ENCODE peak calls at places on chromosomes 7 and 10, in seven cellular contexts. One of them, this sample, is unnamed.

GRCh38 chr7:142542938-142543337 is 206.3 kb upstream of the PRSS1 start:
- DNase-seq in DMS153: no peak
- DNase-seq in HEK293T: no peak
- DNase-seq in EL: peak; percentile 75
- DNase-seq in NAMALWA: no peak
- DNase-seq in hypothalamus: no peak
- DNase-seq in NCI-H2029: no peak
- DNase-seq in this sample: no peak

GRCh38 chr7:94972296-94972695 is 64.9 kb downstream of the PPP1R9A start:
- DNase-seq in EL: peak; percentile 61
- DNase-seq in DMS153: no peak
- DNase-seq in NCI-H2029: no peak
- DNase-seq in HEK293T: no peak
- DNase-seq in hypothalamus: no peak
- DNase-seq in NAMALWA: no peak
- DNase-seq in this sample: no peak

GRCh38 chr7:99365318-99366141 is 9.0 kb upstream of the ARPC1B start:
- DNase-seq in HEK293T: peak; percentile 64
- DNase-seq in hypothalamus: no peak
- DNase-seq in NAMALWA: peak; percentile 57
- DNase-seq in NCI-H2029: no peak
- DNase-seq in DMS153: no peak
- DNase-seq in EL: no peak
- DNase-seq in this sample: peak; percentile 53

GRCh38 chr7:80749270-80749669 is 110.8 kb downstream of the CD36 start:
- DNase-seq in NCI-H2029: no peak
- DNase-seq in EL: no peak
- DNase-seq in NAMALWA: no peak
- DNase-seq in DMS153: no peak
- DNase-seq in hypothalamus: no peak
- DNase-seq in HEK293T: no peak
- DNase-seq in this sample: no peak

GRCh38 chr10:191703-192518 is 56.7 kb downstream of the ZMYND11 start:
- DNase-seq in NCI-H2029: no peak
- DNase-seq in EL: peak; percentile 41
- DNase-seq in NAMALWA: no peak
- DNase-seq in HEK293T: no peak
- DNase-seq in DMS153: no peak
- DNase-seq in hypothalamus: no peak
- DNase-seq in this sample: no peak

GRCh38 chr7:144835166-144835611 is 664 bp downstream of the TPK1 start:
- DNase-seq in hypothalamus: peak; percentile 47
- DNase-seq in HEK293T: peak; percentile 53
- DNase-seq in DMS153: peak; percentile 28
- DNase-seq in EL: peak; percentile 43
- DNase-seq in NAMALWA: peak; percentile 68
- DNase-seq in NCI-H2029: no peak
- DNase-seq in this sample: peak; percentile 59

GRCh38 chr7:47873767-47874166 is 74.5 kb downstream of the PKD1L1 start:
- DNase-seq in NCI-H2029: no peak
- DNase-seq in HEK293T: no peak
- DNase-seq in EL: peak; percentile 66
- DNase-seq in DMS153: no peak
- DNase-seq in NAMALWA: no peak
- DNase-seq in hypothalamus: no peak
- DNase-seq in this sample: no peak

GRCh38 chr10:122669842-122670241 is 29.8 kb downstream of the C10orf120 start:
- DNase-seq in NCI-H2029: no peak
- DNase-seq in HEK293T: no peak
- DNase-seq in NAMALWA: peak; percentile 3
- DNase-seq in hypothalamus: no peak
- DNase-seq in DMS153: no peak
- DNase-seq in EL: no peak
- DNase-seq in this sample: no peak

GRCh38 chr10:60663850-60664249 is 114.4 kb upstream of the CDK1 start:
- DNase-seq in DMS153: peak; percentile 84
- DNase-seq in NCI-H2029: peak; percentile 59
- DNase-seq in EL: no peak
- DNase-seq in HEK293T: no peak
- DNase-seq in hypothalamus: no peak
- DNase-seq in NAMALWA: no peak
- DNase-seq in this sample: no peak

GRCh38 chr10:6203331-6204062 is 765 bp downstream of the PFKFB3 start:
- DNase-seq in DMS153: no peak
- DNase-seq in hypothalamus: no peak
- DNase-seq in NAMALWA: peak; percentile 77
- DNase-seq in NCI-H2029: no peak
- DNase-seq in EL: peak; percentile 69
- DNase-seq in HEK293T: peak; percentile 77
- DNase-seq in this sample: peak; percentile 50

GRCh38 chr7:87564290-87564963 is 36.3 kb downstream of the ABCB1 start:
- DNase-seq in EL: peak; percentile 18
- DNase-seq in DMS153: no peak
- DNase-seq in HEK293T: peak; percentile 40
- DNase-seq in NCI-H2029: no peak
- DNase-seq in NAMALWA: peak; percentile 59
- DNase-seq in hypothalamus: no peak
- DNase-seq in this sample: peak; percentile 43

GRCh38 chr7:111827863-111828504 is 265.7 kb upstream of the IMMP2L start:
- DNase-seq in HEK293T: no peak
- DNase-seq in NAMALWA: no peak
- DNase-seq in NCI-H2029: no peak
- DNase-seq in hypothalamus: no peak
- DNase-seq in DMS153: no peak
- DNase-seq in EL: peak; percentile 66
- DNase-seq in this sample: no peak

GRCh38 chr10:89653410-89653828 is 8.4 kb upstream of the PANK1 start:
- DNase-seq in HEK293T: no peak
- DNase-seq in EL: peak; percentile 65
- DNase-seq in DMS153: no peak
- DNase-seq in NAMALWA: peak; percentile 57
- DNase-seq in hypothalamus: no peak
- DNase-seq in NCI-H2029: no peak
- DNase-seq in this sample: no peak